ENCODE peak calls at places on chromosomes 13 and 19, in six cellular contexts. R is activated CD8-positive, alpha-beta memory T cell treated with anti-CD3 and anti-CD28 coated beads, Interleukin-2, amount 50 U/mL, for 48 hours; Y is C1 segment of cervical spinal cord; A is IMR-90; D is body of pancreas; Z is effector memory CD4-positive, alpha-beta T cell. L is an unnamed sample.

GRCh38 chr13:41284512-41285288 is 21.3 kb upstream of the MTRF1 start:
- DNase-seq in R (no peak), Y (no peak), A (peak), D (no peak), Z (no peak), L (no peak)

GRCh38 chr19:29516358-29516725 is 9.5 kb upstream of the VSTM2B start:
- DNase-seq in R (no peak), Y (no peak), A (no peak), D (no peak), Z (no peak), L (no peak)

GRCh38 chr13:42064259-42064658 is 15.8 kb downstream of the DGKH start:
- DNase-seq in R (no peak), Y (no peak), A (peak), D (no peak), Z (no peak), L (no peak)

GRCh38 chr19:45391346-45391745 is 13.5 kb downstream of the PPP1R13L start:
- DNase-seq in R (no peak), Y (no peak), A (peak), D (no peak), Z (no peak), L (no peak)

GRCh38 chr13:44093607-44094583 is 214.2 kb downstream of the LACC1 start:
- DNase-seq in R (no peak), Y (no peak), A (no peak), D (no peak), Z (no peak), L (no peak)

GRCh38 chr19:39692822-39693221 is 11.5 kb upstream of the LGALS14 start:
- DNase-seq in R (no peak), Y (no peak), A (no peak), D (no peak), Z (no peak), L (no peak)

GRCh38 chr19:29013325-29013724 is 199.6 kb downstream of the UQCRFS1 start:
- DNase-seq in R (no peak), Y (no peak), A (no peak), D (no peak), Z (no peak), L (no peak)

GRCh38 chr19:40605201-40605971 is 4.2 kb downstream of the LTBP4 start:
- DNase-seq in R (peak), Y (peak), A (peak), D (peak), Z (peak), L (peak)

GRCh38 chr13:26759907-26760834 is at the start of gene GPR12:
- DNase-seq in R (no peak), Y (no peak), A (no peak), D (no peak), Z (no peak), L (no peak)

GRCh38 chr19:40191836-40192646 is 815 bp downstream of the MAP3K10 start:
- DNase-seq in R (peak), Y (peak), A (peak), D (peak), Z (no peak), L (peak)

GRCh38 chr19:1064661-1065605 is 2.0 kb upstream of the ARHGAP45 start:
- DNase-seq in R (peak), Y (peak), A (peak), D (peak), Z (peak), L (peak)

GRCh38 chr19:19588546-19588945 is 29.9 kb downstream of the PBX4 start:
- DNase-seq in R (no peak), Y (no peak), A (peak), D (no peak), Z (no peak), L (no peak)

GRCh38 chr19:2391118-2391725 is 31.2 kb downstream of the TMPRSS9 start:
- DNase-seq in R (no peak), Y (peak), A (peak), D (peak), Z (peak), L (peak)

GRCh38 chr13:25762795-25763377 is 288.9 kb downstream of the SHISA2 start:
- DNase-seq in R (no peak), Y (no peak), A (no peak), D (no peak), Z (no peak), L (no peak)

GRCh38 chr19:57103573-57104277 is 16.1 kb upstream of the USP29 start:
- DNase-seq in R (peak), Y (peak), A (peak), D (peak), Z (peak), L (peak)

GRCh38 chr13:113369881-113370280 is 6.0 kb upstream of the GRTP1 start:
- DNase-seq in R (no peak), Y (no peak), A (no peak), D (no peak), Z (no peak), L (no peak)

GRCh38 chr19:33374406-33374703 is 846 bp downstream of the CEBPG start:
- DNase-seq in R (no peak), Y (no peak), A (peak), D (peak), Z (no peak), L (no peak)

GRCh38 chr19:19657397-19657783 is 6.1 kb downstream of the ATP13A1 start:
- DNase-seq in R (no peak), Y (no peak), A (no peak), D (no peak), Z (no peak), L (no peak)

GRCh38 chr19:9881720-9882119 is 46.6 kb downstream of the PIN1 start:
- DNase-seq in R (no peak), Y (no peak), A (no peak), D (no peak), Z (no peak), L (no peak)

GRCh38 chr19:13978306-13978705 is 26.0 kb downstream of the DCAF15 start:
- DNase-seq in R (no peak), Y (peak), A (no peak), D (peak), Z (no peak), L (no peak)